ENCODE peak calls at places on chromosomes 3 and 15, in eight cellular contexts. One of them, this sample, is unnamed.

GRCh38 chr3:117068301-117068700 is 358.7 kb downstream of the TUSC7 start:
- DNase-seq in suprapubic skin: no peak
- DNase-seq in left lung: no peak
- DNase-seq in tibial artery: no peak
- DNase-seq in Peyer's patch: no peak
- DNase-seq in PC-3: no peak
- DNase-seq in upper lobe of right lung: no peak
- DNase-seq in OCI-LY7: no peak
- DNase-seq in this sample: no peak

GRCh38 chr15:53498996-53499395 is 260.5 kb downstream of the WDR72 start:
- DNase-seq in suprapubic skin: no peak
- DNase-seq in left lung: no peak
- DNase-seq in tibial artery: no peak
- DNase-seq in Peyer's patch: no peak
- DNase-seq in PC-3: no peak
- DNase-seq in upper lobe of right lung: no peak
- DNase-seq in OCI-LY7: no peak
- DNase-seq in this sample: no peak

GRCh38 chr3:17800232-17800631 is 57.8 kb upstream of the TBC1D5 start:
- DNase-seq in suprapubic skin: no peak
- DNase-seq in left lung: no peak
- DNase-seq in tibial artery: no peak
- DNase-seq in Peyer's patch: no peak
- DNase-seq in PC-3: peak; percentile 82
- DNase-seq in upper lobe of right lung: no peak
- DNase-seq in OCI-LY7: no peak
- DNase-seq in this sample: no peak

GRCh38 chr15:95068847-95069518 is 837.6 kb downstream of the MCTP2 start:
- DNase-seq in suprapubic skin: no peak
- DNase-seq in left lung: no peak
- DNase-seq in tibial artery: no peak
- DNase-seq in Peyer's patch: no peak
- DNase-seq in PC-3: no peak
- DNase-seq in upper lobe of right lung: no peak
- DNase-seq in OCI-LY7: no peak
- DNase-seq in this sample: no peak

GRCh38 chr3:71461098-71461497 is 122.4 kb downstream of the FOXP1 start:
- DNase-seq in suprapubic skin: no peak
- DNase-seq in left lung: no peak
- DNase-seq in tibial artery: no peak
- DNase-seq in Peyer's patch: no peak
- DNase-seq in PC-3: peak; percentile 28
- DNase-seq in upper lobe of right lung: no peak
- DNase-seq in OCI-LY7: no peak
- DNase-seq in this sample: no peak

GRCh38 chr3:28151608-28152228 is 89.7 kb upstream of the CMC1 start:
- DNase-seq in suprapubic skin: no peak
- DNase-seq in left lung: no peak
- DNase-seq in tibial artery: no peak
- DNase-seq in Peyer's patch: no peak
- DNase-seq in PC-3: no peak
- DNase-seq in upper lobe of right lung: no peak
- DNase-seq in OCI-LY7: no peak
- DNase-seq in this sample: no peak

GRCh38 chr3:49616491-49616941 is 57.6 kb upstream of the APEH start:
- DNase-seq in suprapubic skin: peak; percentile 63
- DNase-seq in left lung: no peak
- DNase-seq in tibial artery: peak; percentile 34
- DNase-seq in Peyer's patch: no peak
- DNase-seq in PC-3: no peak
- DNase-seq in upper lobe of right lung: peak; percentile 50
- DNase-seq in OCI-LY7: no peak
- DNase-seq in this sample: no peak

GRCh38 chr3:4474683-4475490 is 7.8 kb upstream of the SUMF1 start:
- DNase-seq in suprapubic skin: no peak
- DNase-seq in left lung: peak; percentile 75
- DNase-seq in tibial artery: peak; percentile 88
- DNase-seq in Peyer's patch: no peak
- DNase-seq in PC-3: peak; percentile 88
- DNase-seq in upper lobe of right lung: no peak
- DNase-seq in OCI-LY7: no peak
- DNase-seq in this sample: peak; percentile 78

GRCh38 chr15:75182187-75183131 is 19.2 kb upstream of the C15orf39 start:
- DNase-seq in suprapubic skin: no peak
- DNase-seq in left lung: no peak
- DNase-seq in tibial artery: no peak
- DNase-seq in Peyer's patch: no peak
- DNase-seq in PC-3: no peak
- DNase-seq in upper lobe of right lung: no peak
- DNase-seq in OCI-LY7: no peak
- DNase-seq in this sample: peak; percentile 71

GRCh38 chr3:148582126-148582525 is 115.6 kb upstream of the AGTR1 start:
- DNase-seq in suprapubic skin: no peak
- DNase-seq in left lung: no peak
- DNase-seq in tibial artery: no peak
- DNase-seq in Peyer's patch: no peak
- DNase-seq in PC-3: no peak
- DNase-seq in upper lobe of right lung: no peak
- DNase-seq in OCI-LY7: no peak
- DNase-seq in this sample: no peak

GRCh38 chr3:48437812-48438211 is 2.1 kb downstream of the CCDC51 start:
- DNase-seq in suprapubic skin: no peak
- DNase-seq in left lung: no peak
- DNase-seq in tibial artery: no peak
- DNase-seq in Peyer's patch: no peak
- DNase-seq in PC-3: no peak
- DNase-seq in upper lobe of right lung: no peak
- DNase-seq in OCI-LY7: peak; percentile 23
- DNase-seq in this sample: no peak
- H3K4me3 ChIP-seq in suprapubic skin: no peak overlapping the region
- H3K4me3 ChIP-seq in left lung: no peak overlapping the region
- H3K4me3 ChIP-seq in tibial artery: no peak overlapping the region
- H3K4me3 ChIP-seq in Peyer's patch: no peak overlapping the region
- H3K4me3 ChIP-seq in PC-3: no peak overlapping the region
- H3K4me3 ChIP-seq in upper lobe of right lung: no peak overlapping the region
- H3K4me3 ChIP-seq in OCI-LY7: no peak overlapping the region
- H3K4me3 ChIP-seq in this sample: no peak overlapping the region

GRCh38 chr15:27655063-27655462 is 444.1 kb downstream of the OCA2 start:
- DNase-seq in suprapubic skin: no peak
- DNase-seq in left lung: no peak
- DNase-seq in tibial artery: no peak
- DNase-seq in Peyer's patch: no peak
- DNase-seq in PC-3: no peak
- DNase-seq in upper lobe of right lung: no peak
- DNase-seq in OCI-LY7: no peak
- DNase-seq in this sample: no peak

GRCh38 chr15:27648359-27648758 is 450.8 kb downstream of the OCA2 start:
- DNase-seq in suprapubic skin: no peak
- DNase-seq in left lung: no peak
- DNase-seq in tibial artery: no peak
- DNase-seq in Peyer's patch: no peak
- DNase-seq in PC-3: no peak
- DNase-seq in upper lobe of right lung: no peak
- DNase-seq in OCI-LY7: no peak
- DNase-seq in this sample: no peak

GRCh38 chr15:27645672-27646071 is 453.4 kb downstream of the OCA2 start:
- DNase-seq in suprapubic skin: no peak
- DNase-seq in left lung: no peak
- DNase-seq in tibial artery: no peak
- DNase-seq in Peyer's patch: no peak
- DNase-seq in PC-3: no peak
- DNase-seq in upper lobe of right lung: no peak
- DNase-seq in OCI-LY7: no peak
- DNase-seq in this sample: no peak

GRCh38 chr15:27650244-27650643 is 448.9 kb downstream of the OCA2 start:
- DNase-seq in suprapubic skin: no peak
- DNase-seq in left lung: no peak
- DNase-seq in tibial artery: no peak
- DNase-seq in Peyer's patch: no peak
- DNase-seq in PC-3: no peak
- DNase-seq in upper lobe of right lung: no peak
- DNase-seq in OCI-LY7: no peak
- DNase-seq in this sample: no peak
- H3K9me3 ChIP-seq in suprapubic skin: no peaks in the 10 kb centered on the region
- H3K9me3 ChIP-seq in left lung: no peaks in the 10 kb centered on the region
- H3K9me3 ChIP-seq in tibial artery: no peaks in the 10 kb centered on the region
- H3K9me3 ChIP-seq in Peyer's patch: no peaks in the 10 kb centered on the region
- H3K9me3 ChIP-seq in PC-3: peaks cover 28% of the 10 kb centered on the region
- H3K9me3 ChIP-seq in upper lobe of right lung: no peaks in the 10 kb centered on the region
- H3K9me3 ChIP-seq in OCI-LY7: no peaks in the 10 kb centered on the region
- H3K9me3 ChIP-seq in this sample: peaks cover 1% of the 10 kb centered on the region

DNA sequence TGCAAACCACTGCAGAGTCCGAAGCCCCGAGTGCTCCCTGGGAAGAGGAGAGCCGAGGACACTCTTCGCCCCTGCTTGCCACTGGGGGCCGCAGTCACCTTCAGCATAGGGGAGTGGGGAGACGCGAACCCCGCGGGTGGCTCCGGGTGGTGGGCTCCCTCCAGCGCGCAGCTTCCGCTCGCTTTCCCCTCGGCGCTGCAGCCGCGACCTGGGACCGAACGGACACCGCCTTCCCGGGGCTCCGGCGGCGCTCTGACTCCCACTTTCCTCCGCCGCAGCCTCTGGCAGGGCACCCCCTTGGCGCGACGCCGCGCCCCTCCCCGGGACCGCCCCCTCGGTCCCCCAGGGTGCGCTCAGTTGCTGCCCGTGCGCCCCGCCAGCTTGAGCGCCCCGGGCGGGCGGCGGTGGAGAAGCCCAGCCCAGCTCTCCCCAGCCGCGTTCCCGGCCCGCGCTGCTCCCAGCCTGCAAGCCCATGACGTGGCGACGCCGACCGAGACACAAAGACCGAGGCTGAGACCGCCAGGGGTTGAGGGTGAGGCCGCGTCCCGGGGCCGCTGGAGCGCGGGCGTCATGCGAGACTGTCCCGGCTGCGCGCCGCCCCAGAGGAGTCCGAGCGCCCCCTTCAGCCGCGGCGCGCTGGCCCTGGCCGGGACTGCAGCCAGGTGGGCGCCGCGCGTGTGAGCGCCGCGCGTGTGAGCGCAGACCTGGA is at the start of gene MINAR1:
- DNase-seq in suprapubic skin: no peak
- DNase-seq in left lung: no peak
- DNase-seq in tibial artery: no peak
- DNase-seq in Peyer's patch: no peak
- DNase-seq in PC-3: peak; percentile 23
- DNase-seq in upper lobe of right lung: no peak
- DNase-seq in OCI-LY7: no peak
- DNase-seq in this sample: peak; percentile 48
- H3K4me3 ChIP-seq in suprapubic skin: peak within 1 kb of the TSS; percentile 51
- H3K4me3 ChIP-seq in left lung: peak within 1 kb of the TSS; percentile 24
- H3K4me3 ChIP-seq in tibial artery: peak within 1 kb of the TSS; percentile 54
- H3K4me3 ChIP-seq in Peyer's patch: peak within 1 kb of the TSS; percentile 0
- H3K4me3 ChIP-seq in PC-3: peak within 1 kb of the TSS; percentile 58
- H3K4me3 ChIP-seq in upper lobe of right lung: peak within 1 kb of the TSS; percentile 26
- H3K4me3 ChIP-seq in OCI-LY7: no peak within 1 kb of the TSS
- H3K4me3 ChIP-seq in this sample: peak within 1 kb of the TSS; percentile 53

GRCh38 chr3:11405323-11405722 is 133.1 kb downstream of the ATG7 start:
- DNase-seq in suprapubic skin: no peak
- DNase-seq in left lung: no peak
- DNase-seq in tibial artery: no peak
- DNase-seq in Peyer's patch: no peak
- DNase-seq in PC-3: no peak
- DNase-seq in upper lobe of right lung: no peak
- DNase-seq in OCI-LY7: no peak
- DNase-seq in this sample: no peak

GRCh38 chr3:11410564-11410963 is 138.4 kb downstream of the ATG7 start:
- DNase-seq in suprapubic skin: no peak
- DNase-seq in left lung: no peak
- DNase-seq in tibial artery: no peak
- DNase-seq in Peyer's patch: no peak
- DNase-seq in PC-3: no peak
- DNase-seq in upper lobe of right lung: no peak
- DNase-seq in OCI-LY7: no peak
- DNase-seq in this sample: no peak

GRCh38 chr3:11411956-11412355 is 139.8 kb downstream of the ATG7 start:
- DNase-seq in suprapubic skin: no peak
- DNase-seq in left lung: no peak
- DNase-seq in tibial artery: no peak
- DNase-seq in Peyer's patch: no peak
- DNase-seq in PC-3: no peak
- DNase-seq in upper lobe of right lung: no peak
- DNase-seq in OCI-LY7: no peak
- DNase-seq in this sample: no peak

GRCh38 chr3:11413071-11413470 is 140.9 kb downstream of the ATG7 start:
- DNase-seq in suprapubic skin: no peak
- DNase-seq in left lung: no peak
- DNase-seq in tibial artery: no peak
- DNase-seq in Peyer's patch: no peak
- DNase-seq in PC-3: no peak
- DNase-seq in upper lobe of right lung: no peak
- DNase-seq in OCI-LY7: no peak
- DNase-seq in this sample: no peak

GRCh38 chr3:11407644-11408043 is 135.4 kb downstream of the ATG7 start:
- DNase-seq in suprapubic skin: no peak
- DNase-seq in left lung: no peak
- DNase-seq in tibial artery: no peak
- DNase-seq in Peyer's patch: no peak
- DNase-seq in PC-3: no peak
- DNase-seq in upper lobe of right lung: no peak
- DNase-seq in OCI-LY7: no peak
- DNase-seq in this sample: no peak
- H3K9me3 ChIP-seq in suprapubic skin: peaks cover 4% of the 10 kb centered on the region
- H3K9me3 ChIP-seq in left lung: peaks cover 23% of the 10 kb centered on the region
- H3K9me3 ChIP-seq in tibial artery: no peaks in the 10 kb centered on the region
- H3K9me3 ChIP-seq in Peyer's patch: peaks cover 7% of the 10 kb centered on the region
- H3K9me3 ChIP-seq in PC-3: peaks cover 4% of the 10 kb centered on the region
- H3K9me3 ChIP-seq in upper lobe of right lung: peaks cover 7% of the 10 kb centered on the region
- H3K9me3 ChIP-seq in OCI-LY7: no peaks in the 10 kb centered on the region
- H3K9me3 ChIP-seq in this sample: peaks cover 2% of the 10 kb centered on the region

This sample was measured in aorta.